ENCODE peak calls at places on chromosomes 3 and 15, in eight cellular contexts. One of them, this sample, is unnamed.
A peak's percentile ranks its signal among the peaks of the same experiment; 100 is the strongest.

GRCh38 chr15:57134877-57135276 is 216.4 kb downstream of the TCF12 start:
- DNase-seq in CD4-positive, alpha-beta T cell: no peak
- DNase-seq in prostate gland: no peak
- DNase-seq in lower lobe of right lung: no peak
- DNase-seq in heart left ventricle: no peak
- DNase-seq in heart right ventricle: no peak
- DNase-seq in transverse colon: no peak
- DNase-seq in CD8-positive, alpha-beta memory T cell: no peak
- DNase-seq in this sample: no peak

GRCh38 chr3:186251948-186252619 is 110.0 kb downstream of the DGKG start:
- DNase-seq in CD4-positive, alpha-beta T cell: no peak
- DNase-seq in prostate gland: no peak
- DNase-seq in lower lobe of right lung: no peak
- DNase-seq in heart left ventricle: no peak
- DNase-seq in heart right ventricle: no peak
- DNase-seq in transverse colon: no peak
- DNase-seq in CD8-positive, alpha-beta memory T cell: no peak
- DNase-seq in this sample: no peak

GRCh38 chr3:190531406-190531805 is 17.5 kb downstream of the IL1RAP start:
- DNase-seq in CD4-positive, alpha-beta T cell: no peak
- DNase-seq in prostate gland: no peak
- DNase-seq in lower lobe of right lung: no peak
- DNase-seq in heart left ventricle: no peak
- DNase-seq in heart right ventricle: no peak
- DNase-seq in transverse colon: no peak
- DNase-seq in CD8-positive, alpha-beta memory T cell: no peak
- DNase-seq in this sample: no peak

GRCh38 chr3:98680723-98681122 is 82.4 kb upstream of the ST3GAL6 start:
- DNase-seq in CD4-positive, alpha-beta T cell: no peak
- DNase-seq in prostate gland: no peak
- DNase-seq in lower lobe of right lung: no peak
- DNase-seq in heart left ventricle: no peak
- DNase-seq in heart right ventricle: no peak
- DNase-seq in transverse colon: no peak
- DNase-seq in CD8-positive, alpha-beta memory T cell: no peak
- DNase-seq in this sample: no peak

GRCh38 chr15:52496776-52497470 is 31.8 kb downstream of the MYO5A start:
- DNase-seq in CD4-positive, alpha-beta T cell: no peak
- DNase-seq in prostate gland: no peak
- DNase-seq in lower lobe of right lung: no peak
- DNase-seq in heart left ventricle: no peak
- DNase-seq in heart right ventricle: no peak
- DNase-seq in transverse colon: no peak
- DNase-seq in CD8-positive, alpha-beta memory T cell: no peak
- DNase-seq in this sample: no peak

GRCh38 chr3:187352581-187353575 is 15.3 kb upstream of the RTP4 start:
- DNase-seq in CD4-positive, alpha-beta T cell: no peak
- DNase-seq in prostate gland: no peak
- DNase-seq in lower lobe of right lung: no peak
- DNase-seq in heart left ventricle: no peak
- DNase-seq in heart right ventricle: no peak
- DNase-seq in transverse colon: peak; percentile 47
- DNase-seq in CD8-positive, alpha-beta memory T cell: no peak
- DNase-seq in this sample: no peak

GRCh38 chr3:176939022-176939817 is 258.1 kb downstream of the TBL1XR1 start:
- DNase-seq in CD4-positive, alpha-beta T cell: no peak
- DNase-seq in prostate gland: peak; percentile 43
- DNase-seq in lower lobe of right lung: no peak
- DNase-seq in heart left ventricle: peak; percentile 22
- DNase-seq in heart right ventricle: no peak
- DNase-seq in transverse colon: peak; percentile 10
- DNase-seq in CD8-positive, alpha-beta memory T cell: peak; percentile 47
- DNase-seq in this sample: no peak

GRCh38 chr15:66936115-66936863 is 129.1 kb upstream of the SMAD3 start:
- DNase-seq in CD4-positive, alpha-beta T cell: no peak
- DNase-seq in prostate gland: no peak
- DNase-seq in lower lobe of right lung: no peak
- DNase-seq in heart left ventricle: peak; percentile 57
- DNase-seq in heart right ventricle: peak; percentile 48
- DNase-seq in transverse colon: no peak
- DNase-seq in CD8-positive, alpha-beta memory T cell: no peak
- DNase-seq in this sample: peak; percentile 62

GRCh38 chr15:42080585-42081462 is 13.5 kb downstream of the PLA2G4D start:
- DNase-seq in CD4-positive, alpha-beta T cell: no peak
- DNase-seq in prostate gland: no peak
- DNase-seq in lower lobe of right lung: no peak
- DNase-seq in heart left ventricle: no peak
- DNase-seq in heart right ventricle: no peak
- DNase-seq in transverse colon: no peak
- DNase-seq in CD8-positive, alpha-beta memory T cell: no peak
- DNase-seq in this sample: no peak

GRCh38 chr3:57654214-57654613 is 38.7 kb downstream of the DENND6A start:
- DNase-seq in CD4-positive, alpha-beta T cell: no peak
- DNase-seq in prostate gland: no peak
- DNase-seq in lower lobe of right lung: no peak
- DNase-seq in heart left ventricle: no peak
- DNase-seq in heart right ventricle: no peak
- DNase-seq in transverse colon: no peak
- DNase-seq in CD8-positive, alpha-beta memory T cell: no peak
- DNase-seq in this sample: no peak

GRCh38 chr3:154074966-154075365 is 46.2 kb upstream of the ARHGEF26 start:
- DNase-seq in CD4-positive, alpha-beta T cell: no peak
- DNase-seq in prostate gland: no peak
- DNase-seq in lower lobe of right lung: no peak
- DNase-seq in heart left ventricle: no peak
- DNase-seq in heart right ventricle: no peak
- DNase-seq in transverse colon: no peak
- DNase-seq in CD8-positive, alpha-beta memory T cell: no peak
- DNase-seq in this sample: no peak

GRCh38 chr15:77012868-77013267 is 17.9 kb downstream of the PSTPIP1 start:
- DNase-seq in CD4-positive, alpha-beta T cell: peak; percentile 35
- DNase-seq in prostate gland: no peak
- DNase-seq in lower lobe of right lung: no peak
- DNase-seq in heart left ventricle: no peak
- DNase-seq in heart right ventricle: no peak
- DNase-seq in transverse colon: peak; percentile 35
- DNase-seq in CD8-positive, alpha-beta memory T cell: peak; percentile 86
- DNase-seq in this sample: no peak

GRCh38 chr3:126107960-126108688 is 24.2 kb upstream of the SLC41A3 start:
- DNase-seq in CD4-positive, alpha-beta T cell: no peak
- DNase-seq in prostate gland: no peak
- DNase-seq in lower lobe of right lung: no peak
- DNase-seq in heart left ventricle: no peak
- DNase-seq in heart right ventricle: no peak
- DNase-seq in transverse colon: no peak
- DNase-seq in CD8-positive, alpha-beta memory T cell: peak; percentile 26
- DNase-seq in this sample: no peak

GRCh38 chr3:28476194-28476593 is 127.6 kb upstream of the AZI2 start:
- DNase-seq in CD4-positive, alpha-beta T cell: no peak
- DNase-seq in prostate gland: no peak
- DNase-seq in lower lobe of right lung: no peak
- DNase-seq in heart left ventricle: no peak
- DNase-seq in heart right ventricle: no peak
- DNase-seq in transverse colon: no peak
- DNase-seq in CD8-positive, alpha-beta memory T cell: no peak
- DNase-seq in this sample: no peak

GRCh38 chr15:54374184-54374947 is 396.1 kb downstream of the UNC13C start:
- DNase-seq in CD4-positive, alpha-beta T cell: no peak
- DNase-seq in prostate gland: no peak
- DNase-seq in lower lobe of right lung: no peak
- DNase-seq in heart left ventricle: no peak
- DNase-seq in heart right ventricle: no peak
- DNase-seq in transverse colon: no peak
- DNase-seq in CD8-positive, alpha-beta memory T cell: no peak
- DNase-seq in this sample: no peak

GRCh38 chr15:79919749-79920511 is 23.1 kb upstream of the MTHFS start:
- DNase-seq in CD4-positive, alpha-beta T cell: no peak
- DNase-seq in prostate gland: no peak
- DNase-seq in lower lobe of right lung: no peak
- DNase-seq in heart left ventricle: no peak
- DNase-seq in heart right ventricle: no peak
- DNase-seq in transverse colon: no peak
- DNase-seq in CD8-positive, alpha-beta memory T cell: no peak
- DNase-seq in this sample: no peak
- H3K9me3 ChIP-seq in CD4-positive, alpha-beta T cell: peaks cover 71% of the 10 kb centered on the region
- H3K9me3 ChIP-seq in prostate gland: no peaks in the 10 kb centered on the region
- H3K9me3 ChIP-seq in lower lobe of right lung: peaks cover 63% of the 10 kb centered on the region
- H3K9me3 ChIP-seq in heart left ventricle: peaks cover 14% of the 10 kb centered on the region
- H3K9me3 ChIP-seq in heart right ventricle: peaks cover 75% of the 10 kb centered on the region
- H3K9me3 ChIP-seq in transverse colon: peaks cover 56% of the 10 kb centered on the region
- H3K9me3 ChIP-seq in CD8-positive, alpha-beta memory T cell: peaks cover 37% of the 10 kb centered on the region
- H3K9me3 ChIP-seq in this sample: peaks cover 56% of the 10 kb centered on the region

DNA sequence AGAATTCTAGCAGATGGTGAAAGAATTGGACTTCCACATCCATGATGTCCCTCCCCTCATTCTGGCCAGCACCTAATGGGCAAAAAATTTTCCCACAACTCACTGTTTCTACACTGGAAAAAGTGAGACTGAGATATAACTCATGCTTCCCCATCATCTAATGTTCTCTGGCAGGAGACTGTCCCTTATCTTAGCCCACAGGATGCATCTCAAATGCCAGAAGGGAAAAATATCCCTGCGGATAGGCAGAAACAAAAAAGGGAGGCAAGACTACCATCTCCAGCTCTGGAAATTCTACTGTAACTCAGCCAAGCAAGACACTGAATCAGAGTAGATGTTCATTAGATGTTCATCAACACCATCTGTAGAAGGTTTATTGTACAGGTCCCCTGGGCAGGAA is 58.6 kb downstream of the DLG1 start:
- DNase-seq in CD4-positive, alpha-beta T cell: no peak
- DNase-seq in prostate gland: no peak
- DNase-seq in lower lobe of right lung: no peak
- DNase-seq in heart left ventricle: no peak
- DNase-seq in heart right ventricle: no peak
- DNase-seq in transverse colon: no peak
- DNase-seq in CD8-positive, alpha-beta memory T cell: no peak
- DNase-seq in this sample: no peak
- H3K9me3 ChIP-seq in CD4-positive, alpha-beta T cell: peaks cover 29% of the 10 kb centered on the region
- H3K9me3 ChIP-seq in prostate gland: no peaks in the 10 kb centered on the region
- H3K9me3 ChIP-seq in lower lobe of right lung: peaks cover 34% of the 10 kb centered on the region
- H3K9me3 ChIP-seq in heart left ventricle: peaks cover 11% of the 10 kb centered on the region
- H3K9me3 ChIP-seq in heart right ventricle: peaks cover 38% of the 10 kb centered on the region
- H3K9me3 ChIP-seq in transverse colon: peaks cover 10% of the 10 kb centered on the region
- H3K9me3 ChIP-seq in CD8-positive, alpha-beta memory T cell: peaks cover 14% of the 10 kb centered on the region
- H3K9me3 ChIP-seq in this sample: peaks cover 23% of the 10 kb centered on the region

GRCh38 chr15:71820127-71820526 is 9.8 kb downstream of the NR2E3 start:
- DNase-seq in CD4-positive, alpha-beta T cell: no peak
- DNase-seq in prostate gland: no peak
- DNase-seq in lower lobe of right lung: no peak
- DNase-seq in heart left ventricle: no peak
- DNase-seq in heart right ventricle: no peak
- DNase-seq in transverse colon: no peak
- DNase-seq in CD8-positive, alpha-beta memory T cell: no peak
- DNase-seq in this sample: no peak

GRCh38 chr15:71826196-71826595 is 15.8 kb downstream of the NR2E3 start:
- DNase-seq in CD4-positive, alpha-beta T cell: no peak
- DNase-seq in prostate gland: no peak
- DNase-seq in lower lobe of right lung: no peak
- DNase-seq in heart left ventricle: no peak
- DNase-seq in heart right ventricle: no peak
- DNase-seq in transverse colon: no peak
- DNase-seq in CD8-positive, alpha-beta memory T cell: no peak
- DNase-seq in this sample: no peak

GRCh38 chr15:71821547-71822129 is 11.3 kb downstream of the NR2E3 start:
- DNase-seq in CD4-positive, alpha-beta T cell: no peak
- DNase-seq in prostate gland: no peak
- DNase-seq in lower lobe of right lung: no peak
- DNase-seq in heart left ventricle: no peak
- DNase-seq in heart right ventricle: no peak
- DNase-seq in transverse colon: no peak
- DNase-seq in CD8-positive, alpha-beta memory T cell: no peak
- DNase-seq in this sample: no peak

GRCh38 chr15:71823801-71824200 is 13.4 kb downstream of the NR2E3 start:
- DNase-seq in CD4-positive, alpha-beta T cell: no peak
- DNase-seq in prostate gland: no peak
- DNase-seq in lower lobe of right lung: no peak
- DNase-seq in heart left ventricle: no peak
- DNase-seq in heart right ventricle: no peak
- DNase-seq in transverse colon: no peak
- DNase-seq in CD8-positive, alpha-beta memory T cell: no peak
- DNase-seq in this sample: no peak

DNA sequence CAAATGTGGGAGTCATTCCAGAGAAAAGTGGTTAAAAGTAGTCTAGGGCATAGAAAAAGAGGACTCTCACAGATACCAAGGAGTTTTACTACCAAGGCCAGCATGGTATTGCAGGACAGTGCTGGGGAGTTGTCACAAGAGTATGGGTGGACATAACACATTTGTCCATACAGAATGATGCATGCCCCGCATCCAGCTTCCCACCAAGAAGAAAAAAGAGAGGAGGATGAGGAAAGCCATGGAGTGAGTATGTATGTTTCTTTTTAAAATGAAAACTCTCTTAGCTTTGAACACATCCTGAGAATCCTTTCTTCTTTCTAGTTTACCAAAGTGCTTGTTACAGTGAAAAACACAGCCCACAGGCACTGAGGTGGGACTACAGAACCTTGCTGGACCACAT is 12.5 kb downstream of the NR2E3 start:
- DNase-seq in CD4-positive, alpha-beta T cell: no peak
- DNase-seq in prostate gland: no peak
- DNase-seq in lower lobe of right lung: no peak
- DNase-seq in heart left ventricle: no peak
- DNase-seq in heart right ventricle: no peak
- DNase-seq in transverse colon: no peak
- DNase-seq in CD8-positive, alpha-beta memory T cell: no peak
- DNase-seq in this sample: no peak
- H3K9me3 ChIP-seq in CD4-positive, alpha-beta T cell: peaks cover 48% of the 10 kb centered on the region
- H3K9me3 ChIP-seq in prostate gland: no peaks in the 10 kb centered on the region
- H3K9me3 ChIP-seq in lower lobe of right lung: peaks cover 43% of the 10 kb centered on the region
- H3K9me3 ChIP-seq in heart left ventricle: peaks cover 7% of the 10 kb centered on the region
- H3K9me3 ChIP-seq in heart right ventricle: peaks cover 41% of the 10 kb centered on the region
- H3K9me3 ChIP-seq in transverse colon: peaks cover 24% of the 10 kb centered on the region
- H3K9me3 ChIP-seq in CD8-positive, alpha-beta memory T cell: peaks cover 5% of the 10 kb centered on the region
- H3K9me3 ChIP-seq in this sample: peaks cover 41% of the 10 kb centered on the region

DNA sequence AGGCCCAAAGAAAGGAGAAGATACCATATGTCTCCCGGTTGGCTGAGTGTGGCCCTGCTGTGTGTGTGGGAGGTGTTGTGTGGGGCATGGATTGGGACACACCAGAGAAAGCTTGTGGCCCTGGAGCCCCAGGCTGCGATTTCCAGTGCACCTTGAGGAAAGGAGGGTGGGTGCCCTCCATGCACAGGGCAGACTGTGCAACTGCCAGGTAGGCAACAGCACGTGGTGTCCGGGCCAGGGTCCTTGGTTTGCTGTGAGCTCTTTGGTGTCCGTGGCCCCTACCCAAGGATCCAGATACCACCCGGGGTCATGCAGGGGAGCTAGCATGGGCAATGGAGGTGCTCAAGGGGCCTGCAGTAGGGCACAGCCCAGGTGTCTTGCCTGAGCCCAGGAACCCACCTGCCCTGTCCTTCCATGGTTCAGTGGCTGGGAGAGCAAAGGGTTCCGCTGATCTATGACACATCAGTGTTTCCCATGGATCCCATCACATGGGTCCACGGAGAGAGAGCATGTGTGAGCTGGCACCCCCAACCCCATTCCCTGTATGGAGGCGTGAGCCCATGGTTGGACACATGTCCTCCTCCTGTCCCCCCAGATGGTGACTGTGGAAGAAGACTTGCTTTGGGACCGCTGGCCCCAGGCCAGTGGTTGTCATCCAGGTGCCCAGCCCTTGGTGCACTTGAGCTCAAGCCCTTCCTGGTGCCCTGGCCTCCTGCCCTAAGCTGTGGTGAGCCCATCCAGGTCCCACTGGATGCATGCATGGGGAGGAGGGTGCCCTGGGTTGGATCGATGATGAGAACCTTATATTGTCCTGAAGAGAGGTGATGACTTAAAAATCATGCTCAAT is 223.4 kb downstream of the SNRPN start:
- DNase-seq in CD4-positive, alpha-beta T cell: no peak
- DNase-seq in prostate gland: peak; percentile 3
- DNase-seq in lower lobe of right lung: peak; percentile 34
- DNase-seq in heart left ventricle: peak; percentile 14
- DNase-seq in heart right ventricle: peak; percentile 3
- DNase-seq in transverse colon: peak; percentile 2
- DNase-seq in CD8-positive, alpha-beta memory T cell: peak; percentile 30
- DNase-seq in this sample: peak; percentile 36
- H3K9me3 ChIP-seq in CD4-positive, alpha-beta T cell: peaks cover 46% of the 10 kb centered on the region
- H3K9me3 ChIP-seq in prostate gland: no peaks in the 10 kb centered on the region
- H3K9me3 ChIP-seq in lower lobe of right lung: peaks cover 45% of the 10 kb centered on the region
- H3K9me3 ChIP-seq in heart left ventricle: no peaks in the 10 kb centered on the region
- H3K9me3 ChIP-seq in heart right ventricle: peaks cover 38% of the 10 kb centered on the region
- H3K9me3 ChIP-seq in transverse colon: peaks cover 8% of the 10 kb centered on the region
- H3K9me3 ChIP-seq in CD8-positive, alpha-beta memory T cell: peaks cover 6% of the 10 kb centered on the region
- H3K9me3 ChIP-seq in this sample: peaks cover 13% of the 10 kb centered on the region

This sample was measured in psoas muscle.